ENCODE peak calls at places on chromosomes 16 and 17, in nine cellular contexts. E is fibroblast of lung, Z is H1, V is epithelial cell of esophagus, U is left ventricle myocardium inferior, A is AG10803, Y is fibroblast of the aortic adventitia, R is GM23338, S is HFF-Myc. B is an unnamed sample.
A peak's percentile ranks its signal among the peaks of the same experiment; 100 is the strongest.

GRCh38 chr17:11309033-11309432 is 68.0 kb downstream of the SHISA6 start:
- DNase-seq in R (no peak), E (no peak), Z (no peak), S (no peak), Y (no peak), U (no peak), A (no peak), V (no peak), B (no peak)

GRCh38 chr17:45021607-45022287 is 29.7 kb downstream of the DCAKD start:
- DNase-seq in Y (peak; percentile 51), S (no peak), A (peak; percentile 51), Z (peak; percentile 85), R (peak; percentile 77), E (peak; percentile 53), V (peak; percentile 63), U (peak; percentile 67), B (no peak)

GRCh38 chr17:60230358-60230757 is 80.6 kb downstream of the CA4 start:
- DNase-seq in S (no peak), A (peak; percentile 38), U (no peak), V (peak; percentile 34), Y (no peak), Z (no peak), R (no peak), E (no peak), B (no peak)

GRCh38 chr17:13346996-13347762 is 254.6 kb downstream of the HS3ST3A1 start:
- DNase-seq in E (peak; percentile 99), R (no peak), U (no peak), Z (no peak), S (peak; percentile 93), V (peak; percentile 81), Y (peak; percentile 88), A (peak; percentile 95), B (peak; percentile 88)

GRCh38 chr17:15490634-15491261 is 23.3 kb upstream of the CDRT4 start:
- DNase-seq in Z (peak; percentile 60), A (peak; percentile 71), R (peak; percentile 85), V (peak; percentile 74), S (peak; percentile 60), Y (peak; percentile 81), E (peak; percentile 80), U (peak; percentile 72), B (peak; percentile 9)

GRCh38 chr17:29059281-29059680 is 16.3 kb downstream of the PIPOX start:
- DNase-seq in Z (no peak), R (no peak), V (peak; percentile 70), A (peak; percentile 34), U (no peak), S (peak; percentile 25), Y (peak; percentile 47), E (peak; percentile 74), B (no peak)

GRCh38 chr16:14428043-14428442 is 202.0 kb downstream of the PARN start:
- DNase-seq in R (no peak), A (no peak), U (no peak), Y (no peak), Z (no peak), E (no peak), S (no peak), V (no peak), B (no peak)

GRCh38 chr17:79650861-79651260 is 40.0 kb upstream of the RBFOX3 start:
- DNase-seq in Z (peak; percentile 16), V (no peak), S (no peak), A (no peak), E (no peak), U (no peak), R (no peak), Y (no peak), B (no peak)

GRCh38 chr17:28950017-28950751 is 1.1 kb downstream of the PHF12 start:
- DNase-seq in Y (peak; percentile 43), E (peak; percentile 63), Z (peak; percentile 73), A (peak; percentile 32), R (peak; percentile 83), V (no peak), U (peak; percentile 43), S (no peak), B (no peak)

GRCh38 chr17:82937411-82938371 is 97.9 kb upstream of the ZNF750 start:
- DNase-seq in V (no peak), S (no peak), A (no peak), E (no peak), U (peak; percentile 13), Y (no peak), R (peak; percentile 41), Z (no peak), B (no peak)

GRCh38 chr17:41885733-41886132 is 20.5 kb upstream of the KLHL11 start:
- DNase-seq in S (no peak), V (no peak), U (no peak), Y (no peak), A (no peak), Z (no peak), E (no peak), R (peak; percentile 13), B (no peak)

GRCh38 chr16:56005958-56006357 is 130.8 kb upstream of the CES5A start:
- DNase-seq in Y (no peak), V (no peak), S (no peak), Z (no peak), E (no peak), A (no peak), U (no peak), R (peak; percentile 21), B (no peak)

GRCh38 chr17:17913695-17914332 is 58.4 kb downstream of the TOM1L2 start:
- DNase-seq in E (peak; percentile 90), Z (no peak), S (peak; percentile 91), A (peak; percentile 87), R (no peak), Y (peak; percentile 80), U (peak; percentile 42), V (peak; percentile 97), B (peak; percentile 85)

GRCh38 chr16:57577691-57578224 is 35.3 kb downstream of the ADGRG5 start:
- DNase-seq in V (no peak), A (no peak), R (no peak), U (no peak), Z (no peak), S (no peak), Y (no peak), E (no peak), B (no peak)

GRCh38 chr17:19284005-19284959 is 47.1 kb downstream of the EPN2 start:
- DNase-seq in E (no peak), Y (no peak), R (no peak), V (no peak), Z (no peak), A (no peak), S (no peak), U (no peak), B (no peak)

GRCh38 chr17:39566092-39566491 is 41.6 kb downstream of the NEUROD2 start:
- DNase-seq in Y (no peak), S (no peak), U (no peak), R (no peak), Z (no peak), E (no peak), A (no peak), V (no peak), B (no peak)

GRCh38 chr16:710500-711075 is 4.3 kb upstream of the METRN start:
- DNase-seq in Y (no peak), E (no peak), A (no peak), Z (no peak), R (no peak), U (no peak), S (no peak), V (no peak), B (no peak)

GRCh38 chr16:81366316-81366932 is 51.7 kb downstream of the GAN start:
- DNase-seq in U (no peak), R (peak; percentile 70), Z (no peak), A (peak; percentile 47), S (peak; percentile 42), V (peak; percentile 58), E (peak; percentile 26), Y (peak; percentile 76), B (peak; percentile 47)

GRCh38 chr17:44097110-44097810 is 26.2 kb downstream of the HDAC5 start:
- DNase-seq in Z (no peak), V (no peak), Y (peak; percentile 43), R (no peak), U (peak; percentile 79), E (peak; percentile 60), S (peak; percentile 62), A (peak; percentile 94), B (peak; percentile 48)

GRCh38 chr17:78995761-78996451 is 13.7 kb downstream of the CANT1 start:
- DNase-seq in A (no peak), V (no peak), Z (no peak), U (no peak), R (no peak), E (no peak), S (no peak), Y (no peak), B (no peak)

GRCh38 chr17:21214015-21214776 is at the start of gene TMEM11:
- DNase-seq in Y (peak; percentile 93), A (peak; percentile 97), S (peak; percentile 73), V (peak; percentile 98), E (peak; percentile 96), U (peak; percentile 97), Z (peak; percentile 97), R (peak; percentile 98), B (peak; percentile 88)
- TF ChIP-seq CTCF in Y (no peak), A (no peak), S (no peak), V (no peak), E (no peak), U (peak; percentile 43), Z (no peak), R (no peak), B (peak; percentile 9)

GRCh38 chr16:51154271-51155171 is 3.5 kb upstream of the SALL1 start:
- DNase-seq in S (no peak), R (peak; percentile 81), Y (no peak), A (no peak), E (peak; percentile 57), V (no peak), U (no peak), Z (peak; percentile 82), B (no peak)
- H3K4me3 ChIP-seq in S (peak overlapping the region; percentile 85), R (peak overlapping the region; percentile 94), Y (peak overlapping the region; percentile 45), A (peak overlapping the region; percentile 85), E (peak overlapping the region; percentile 14), V (no peak overlapping the region), U (peak overlapping the region; percentile 48), Z (peak overlapping the region; percentile 100), B (peak overlapping the region; percentile 16)

GRCh38 chr17:34163681-34164080 is 91.4 kb upstream of the CCL2 start:
- DNase-seq in U (no peak), V (no peak), E (peak; percentile 11), R (peak; percentile 79), A (peak; percentile 5), Z (peak; percentile 52), Y (peak; percentile 6), S (no peak), B (no peak)
- TF ChIP-seq CTCF in U (peak; percentile 61), V (peak; percentile 23), E (peak; percentile 64), R (peak; percentile 74), A (peak; percentile 43), Z (peak; percentile 81), Y (peak; percentile 31), S (peak; percentile 54), B (peak; percentile 39)

DNA sequence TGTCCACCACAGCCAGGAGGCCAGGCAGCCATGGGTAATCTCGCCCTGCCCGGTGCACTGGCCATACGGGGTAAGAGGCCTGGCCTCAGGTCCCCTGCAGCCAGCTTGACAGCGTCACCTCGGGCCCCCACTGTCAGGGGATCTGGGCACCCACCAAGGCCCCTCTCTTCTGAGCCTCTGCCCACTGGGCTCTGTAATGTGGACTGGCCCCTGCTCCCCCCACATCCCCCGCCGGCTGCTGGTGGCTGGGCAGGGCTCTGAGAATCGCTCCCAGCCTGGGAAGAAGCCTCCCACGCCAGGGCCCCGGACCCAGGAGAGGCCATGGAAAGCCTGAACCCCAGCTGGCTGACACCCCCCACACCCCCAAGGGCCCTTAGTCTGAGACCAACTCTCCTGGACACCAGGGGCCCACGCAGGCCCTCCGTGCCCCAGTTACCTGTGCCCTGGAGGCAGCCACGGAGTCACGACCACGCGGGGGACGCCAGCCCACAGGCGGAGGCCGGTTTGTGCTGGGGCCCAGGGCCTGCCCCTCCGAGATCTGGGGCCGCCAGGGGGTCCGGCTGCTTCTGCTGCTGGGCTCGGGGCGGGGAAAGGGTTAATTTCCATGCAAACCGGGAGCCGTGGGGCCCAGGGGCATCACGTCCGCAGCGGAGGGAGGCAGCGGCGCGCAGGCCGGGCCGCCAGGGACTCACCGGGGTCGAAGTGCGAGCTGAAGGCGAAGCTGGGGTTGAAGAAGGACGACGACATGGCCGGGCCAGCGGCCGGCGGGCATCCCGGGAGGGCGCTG is at the start of gene PVALEF:
- DNase-seq in E (no peak), Z (peak; percentile 72), V (no peak), U (no peak), Y (no peak), A (no peak), S (no peak), R (peak; percentile 72), B (no peak)
- H3K4me3 ChIP-seq in E (no peak within 1 kb of the TSS), Z (peak within 1 kb of the TSS; percentile 46), V (no peak within 1 kb of the TSS), U (peak within 1 kb of the TSS; percentile 67), Y (peak within 1 kb of the TSS; percentile 31), A (no peak within 1 kb of the TSS), S (no peak within 1 kb of the TSS), R (peak within 1 kb of the TSS; percentile 55), B (no peak within 1 kb of the TSS)

B was measured in astrocyte of the cerebellum.